ENCODE peak calls at places on chromosomes 13 and 19, in seven cellular contexts. Q, D, F, I, U, R and Z are unnamed samples. For H3K4me1, the result is how much of the 10 kb centered on the place peaks cover.

GRCh38 chr13:73293902-73294523 is 235.2 kb downstream of the KLF5 start:
- DNase-seq in D (no peak), Q (no peak), F (no peak), I (no peak), R (no peak), U (no peak), Z (no peak)

GRCh38 chr19:58346961-58347929 is 6.0 kb downstream of the A1BG start:
- DNase-seq in U (peak), R (peak), Q (peak), D (no peak), I (no peak), F (no peak), Z (peak)

GRCh38 chr13:78430166-78430791 is 173.1 kb downstream of the POU4F1 start:
- DNase-seq in U (peak), F (no peak), Q (peak), R (no peak), D (no peak), I (no peak), Z (no peak)

GRCh38 chr13:110784748-110785147 is 71.2 kb downstream of the ING1 start:
- DNase-seq in U (no peak), Q (no peak), R (peak), D (no peak), F (no peak), I (no peak), Z (no peak)

GRCh38 chr19:48183356-48183755 is 12.9 kb downstream of the ZSWIM9 start:
- DNase-seq in D (no peak), R (no peak), Q (no peak), U (no peak), I (no peak), F (no peak), Z (no peak)

GRCh38 chr19:10270616-10271394 is at the start of gene ICAM1:
- DNase-seq in I (peak), D (no peak), U (peak), F (peak), Q (peak), R (peak), Z (peak)

GRCh38 chr19:37778613-37779138 is 710 bp downstream of the ZNF573 start:
- DNase-seq in Q (peak), I (no peak), D (no peak), R (peak), F (no peak), U (peak), Z (peak)

GRCh38 chr19:15297416-15298224 is 34.7 kb downstream of the BRD4 start:
- DNase-seq in Q (no peak), R (peak), F (peak), U (peak), I (no peak), D (peak), Z (peak)

GRCh38 chr13:66794340-66795031 is 435.6 kb downstream of the PCDH9 start:
- DNase-seq in I (peak), R (no peak), U (no peak), Q (no peak), D (no peak), F (no peak), Z (no peak)

GRCh38 chr13:40381935-40382764 is 284.3 kb downstream of the FOXO1 start:
- DNase-seq in D (no peak), R (no peak), U (no peak), F (no peak), I (no peak), Q (no peak), Z (no peak)

GRCh38 chr19:12872941-12873890 is 8.0 kb downstream of the DNASE2 start:
- DNase-seq in D (no peak), Q (peak), R (peak), U (peak), F (peak), I (peak), Z (peak)

GRCh38 chr13:99067160-99067985 is 89.5 kb upstream of the DOCK9 start:
- DNase-seq in I (no peak), R (peak), Q (no peak), D (peak), U (no peak), F (peak), Z (peak)

GRCh38 chr13:88754141-88754540 is 1083.0 kb downstream of the SLITRK5 start:
- DNase-seq in F (no peak), Q (no peak), D (no peak), I (no peak), R (no peak), U (no peak), Z (no peak)

GRCh38 chr13:79402679-79403078 is 3.4 kb downstream of the RBM26 start:
- DNase-seq in U (no peak), R (no peak), D (no peak), F (no peak), I (no peak), Q (no peak), Z (no peak)

GRCh38 chr13:50069255-50069654 is 54.0 kb downstream of the KCNRG start:
- DNase-seq in R (peak), Q (no peak), D (no peak), U (no peak), F (no peak), I (no peak), Z (no peak)

GRCh38 chr13:66803759-66804456 is 426.2 kb downstream of the PCDH9 start:
- DNase-seq in F (peak), U (no peak), I (no peak), R (no peak), D (no peak), Q (no peak), Z (no peak)

GRCh38 chr19:58218899-58219298 is 9.8 kb upstream of the ZNF544 start:
- DNase-seq in R (peak), Q (peak), D (peak), I (no peak), U (peak), F (peak), Z (no peak)

GRCh38 chr13:26923824-26924605 is 163.4 kb upstream of the GPR12 start:
- DNase-seq in D (no peak), F (no peak), I (no peak), R (peak), Q (no peak), U (no peak), Z (peak)

GRCh38 chr13:26517931-26518330 is 39.6 kb upstream of the WASF3 start:
- DNase-seq in R (no peak), D (no peak), U (no peak), F (no peak), I (no peak), Q (no peak), Z (no peak)

GRCh38 chr19:55652311-55653078 is 2.3 kb upstream of the U2AF2 start:
- DNase-seq in I (no peak), D (no peak), U (peak), F (no peak), Q (no peak), R (no peak), Z (no peak)
- H3K4me1 ChIP-seq in I (under half), D (under half), U (under half), F (under half), Q (under half), R (under half), Z (under half)

DNA sequence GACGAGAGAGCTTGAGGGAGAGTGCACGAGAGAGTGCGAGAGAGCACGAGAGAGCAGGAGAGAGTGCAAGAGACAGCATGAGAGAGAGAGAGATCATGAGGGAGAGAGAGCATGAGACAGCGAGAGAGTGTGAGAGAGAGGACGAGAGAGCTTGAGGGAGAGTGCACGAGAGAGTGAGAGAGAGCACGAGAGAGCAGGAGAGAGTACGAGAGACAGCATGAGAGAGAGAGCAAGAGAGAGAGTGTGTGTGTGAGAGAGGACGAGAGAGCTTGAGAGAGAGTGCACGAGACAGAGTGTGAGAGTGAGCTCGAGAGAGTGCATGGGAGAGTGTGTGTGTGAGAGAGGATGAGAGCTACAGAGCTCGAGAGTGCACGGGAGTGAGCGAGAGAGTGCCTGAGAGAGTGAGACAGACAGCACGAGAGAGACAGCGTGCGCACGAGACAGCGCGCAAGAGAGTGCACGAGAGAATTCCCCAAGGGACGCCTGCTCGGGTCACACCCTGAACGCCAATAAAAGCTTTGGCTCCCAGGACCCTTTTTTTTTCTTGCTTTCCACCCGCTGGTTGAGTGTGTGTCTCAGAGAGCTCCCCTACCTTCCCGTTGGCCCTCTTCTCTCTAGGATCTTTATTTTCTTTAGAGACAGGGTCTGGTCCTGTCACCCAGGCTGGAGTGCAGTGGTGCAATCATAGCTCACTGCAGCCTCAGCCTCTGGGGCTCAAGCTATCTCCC is 3.7 kb downstream of the CD70 start:
- DNase-seq in D (no peak), U (peak), I (no peak), Q (peak), F (no peak), R (peak), Z (no peak)
- TF ChIP-seq EZH2 in D (no peak), U (no peak), I (no peak), Q (no peak), F (no peak), R (no peak), Z (no peak)

GRCh38 chr13:31891472-31891871 is 140.1 kb upstream of the FRY start:
- DNase-seq in F (no peak), U (no peak), I (no peak), Q (no peak), D (no peak), R (no peak), Z (peak)
- TF ChIP-seq EZH2phosphoT487 in F (no peak), U (no peak), I (no peak), Q (no peak), D (no peak), R (no peak), Z (no peak)

DNA sequence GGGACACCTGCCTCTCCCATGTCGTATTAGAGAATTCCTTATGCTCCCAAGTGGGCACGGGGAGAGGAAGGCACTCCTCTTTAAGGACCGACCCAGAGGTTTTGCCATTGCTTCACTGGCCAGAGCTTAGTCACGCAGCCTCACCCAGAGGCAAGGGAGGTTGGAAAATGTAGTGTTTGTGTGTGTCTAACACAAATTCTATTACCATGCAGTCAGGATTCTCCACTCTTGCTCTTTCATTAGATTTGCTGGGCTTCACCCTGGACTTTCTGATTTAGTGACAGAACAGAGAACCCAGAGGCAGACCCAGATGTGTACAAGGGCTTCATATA is 14.6 kb upstream of the NCCRP1 start:
- DNase-seq in D (no peak), F (no peak), U (no peak), Q (no peak), I (no peak), R (peak), Z (no peak)
- H3K4me1 ChIP-seq in D (under half), F (under half), U (under half), Q (under half), I (under half), R (under half), Z (under half)

DNA sequence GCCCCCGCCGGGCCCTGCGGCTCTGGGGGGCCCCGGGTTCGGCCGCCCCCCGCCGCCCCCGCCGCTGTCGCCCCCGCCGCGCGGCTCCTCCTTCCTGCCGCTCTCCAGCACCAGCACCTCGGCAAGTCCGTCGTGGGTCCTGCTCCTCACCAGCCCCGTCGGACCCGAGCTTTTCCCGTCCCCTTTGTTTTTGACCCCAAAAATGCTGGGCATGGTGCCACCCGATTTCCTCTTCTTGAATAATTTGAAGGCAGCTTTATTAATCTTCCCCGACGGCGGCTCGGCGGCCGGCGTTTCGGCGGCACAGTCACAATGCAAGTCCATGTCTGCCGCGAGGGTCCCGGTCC is 945 bp downstream of the AMER2 start:
- DNase-seq in D (no peak), R (peak), Q (no peak), I (no peak), U (no peak), F (no peak), Z (no peak)
- TF ChIP-seq EZH2 in D (no peak), R (peak), Q (peak), I (no peak), U (no peak), F (no peak), Z (no peak)

DNA sequence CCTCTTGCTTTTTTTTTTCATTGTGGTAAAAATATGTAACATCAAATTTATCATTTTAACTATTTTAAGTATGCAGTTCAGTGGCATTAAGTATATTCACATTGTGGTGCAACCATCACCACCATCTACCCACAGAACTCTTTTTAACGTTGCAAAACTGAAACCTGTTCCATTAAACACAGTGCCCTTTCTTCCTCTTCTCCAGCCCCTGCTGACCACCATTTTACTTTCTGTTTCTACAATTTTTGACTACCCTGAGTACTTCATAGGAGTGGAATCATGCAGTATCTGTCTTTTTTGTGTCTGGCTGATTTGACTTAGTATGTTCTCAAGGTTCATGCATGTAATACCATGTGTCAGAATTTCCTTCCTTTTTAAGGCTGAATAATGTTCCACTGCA is 153.1 kb downstream of the FGF9 start:
- DNase-seq in I (peak), D (no peak), U (no peak), Q (no peak), R (no peak), F (no peak), Z (no peak)
- TF ChIP-seq EZH2phosphoT487 in I (no peak), D (no peak), U (no peak), Q (no peak), R (no peak), F (no peak), Z (no peak)

GRCh38 chr13:38690231-38690630 is 3.4 kb downstream of the FREM2 start:
- DNase-seq in D (no peak), Q (no peak), U (no peak), I (no peak), F (no peak), R (no peak), Z (no peak)

GRCh38 chr13:38697197-38697596 is 10.3 kb downstream of the FREM2 start:
- DNase-seq in F (no peak), I (no peak), U (no peak), R (no peak), Q (no peak), D (no peak), Z (no peak)

GRCh38 chr13:38688674-38689073 is 1.8 kb downstream of the FREM2 start:
- DNase-seq in D (no peak), Q (no peak), R (no peak), I (no peak), F (no peak), U (no peak), Z (no peak)

GRCh38 chr13:38693641-38694040 is 6.8 kb downstream of the FREM2 start:
- DNase-seq in R (no peak), I (no peak), F (no peak), Q (no peak), U (no peak), D (no peak), Z (no peak)

GRCh38 chr13:38693168-38693567 is 6.3 kb downstream of the FREM2 start:
- DNase-seq in U (no peak), D (no peak), Q (no peak), R (no peak), I (no peak), F (no peak), Z (no peak)
- H3K4me1 ChIP-seq in U (under half), D (under half), Q (under half), R (under half), I (under half), F (under half), Z (under half)

GRCh38 chr19:53981408-53981998 is 9.9 kb upstream of the CACNG6 start:
- DNase-seq in F (no peak), U (peak), D (no peak), Q (no peak), I (no peak), R (no peak), Z (no peak)

GRCh38 chr19:53978975-53979801 is 12.2 kb upstream of the CACNG6 start:
- DNase-seq in F (peak), D (no peak), R (no peak), Q (no peak), U (peak), I (no peak), Z (no peak)

GRCh38 chr19:53977429-53977990 is 13.9 kb upstream of the CACNG6 start:
- DNase-seq in F (peak), U (peak), R (peak), I (peak), Q (peak), D (peak), Z (peak)

GRCh38 chr19:53980553-53981407 is 10.7 kb upstream of the CACNG6 start:
- DNase-seq in F (peak), D (peak), Q (peak), U (peak), R (peak), I (no peak), Z (peak)

DNA sequence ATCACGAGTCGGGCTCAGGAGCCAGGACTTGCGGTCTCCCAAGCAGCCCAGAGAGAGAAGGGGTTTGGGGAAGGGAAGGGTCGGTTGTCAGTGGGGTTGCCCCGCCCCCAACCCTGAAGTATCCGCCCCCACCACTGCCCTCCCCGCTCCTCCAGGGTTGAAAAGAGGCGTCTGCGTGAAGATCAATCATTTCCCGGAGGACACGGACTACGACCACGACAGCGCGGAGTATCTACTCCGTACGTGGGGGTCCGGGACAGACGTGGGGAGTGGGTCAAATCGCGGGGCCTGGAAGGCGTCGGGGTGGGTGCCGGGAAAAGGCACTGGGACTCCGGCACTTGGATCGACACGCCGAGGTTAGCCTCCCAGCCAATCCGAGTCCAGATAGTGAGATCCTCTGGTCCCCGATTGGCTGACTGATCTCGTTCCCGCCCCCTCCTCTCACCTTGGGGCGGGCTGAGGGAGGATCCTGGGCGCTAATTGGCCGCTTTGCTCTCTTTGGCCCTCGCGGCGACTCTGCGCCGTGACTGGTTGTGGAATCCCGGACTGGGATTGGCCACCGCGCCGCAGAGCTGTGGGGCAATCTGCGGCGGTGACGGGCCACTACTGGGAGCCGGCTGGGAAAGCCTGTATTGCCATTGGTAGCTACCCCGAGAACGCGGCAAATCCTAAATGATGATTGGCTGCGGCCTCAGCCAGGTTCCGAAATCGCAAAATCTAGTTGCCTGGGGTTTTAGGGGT is 13.3 kb upstream of the CACNG6 start:
- DNase-seq in F (peak), D (peak), U (peak), R (peak), I (no peak), Q (peak), Z (peak)
- TF ChIP-seq EZH2 in F (no peak), D (no peak), U (no peak), R (no peak), I (no peak), Q (no peak), Z (peak)